ENCODE peak calls at places on chromosomes 7 and 10, in nine cellular contexts. B is K562; G is AG09319; Q is Peyer's patch; O is colonic mucosa; H is progenitor cell of endocrine pancreas; V is H9; Z is CD4-positive, alpha-beta T cell; T is natural killer cell. M is an unnamed sample.

GRCh38 chr10:61975107-61975932 is 73.8 kb downstream of the ARID5B start:
- DNase-seq in T (no peak), Z (no peak), H (no peak), Q (no peak), G (no peak), V (no peak), B (peak), O (no peak), M (no peak)

GRCh38 chr7:106537119-106537518 is 123.8 kb downstream of the CCDC71L start:
- DNase-seq in Z (no peak), B (no peak), O (no peak), G (no peak), V (no peak), T (no peak), H (no peak), Q (no peak), M (no peak)

GRCh38 chr10:42491001-42491592 is 147.3 kb downstream of the ZNF33B start:
- DNase-seq in G (no peak), H (no peak), O (no peak), V (no peak), T (no peak), Q (no peak), B (peak), Z (no peak), M (no peak)

GRCh38 chr10:30813872-30814471 is 184.4 kb upstream of the LYZL2 start:
- DNase-seq in V (no peak), Z (no peak), Q (no peak), B (no peak), H (no peak), T (no peak), G (no peak), O (no peak), M (no peak)

GRCh38 chr10:116207180-116207579 is 65.8 kb downstream of the GFRA1 start:
- DNase-seq in H (no peak), Z (no peak), O (no peak), V (no peak), B (no peak), T (no peak), Q (no peak), G (no peak), M (no peak)

GRCh38 chr10:102648889-102649752 is 4.8 kb downstream of the TRIM8 start:
- DNase-seq in O (no peak), T (no peak), Z (no peak), G (no peak), B (no peak), H (no peak), V (no peak), Q (peak), M (no peak)

GRCh38 chr10:13839430-13839986 is 252.7 kb downstream of the PRPF18 start:
- DNase-seq in Z (no peak), H (no peak), Q (no peak), G (no peak), O (no peak), V (no peak), T (no peak), B (no peak), M (no peak)

GRCh38 chr10:103241262-103242011 is 4.2 kb upstream of the RPEL1 start:
- DNase-seq in O (peak), Z (no peak), V (peak), G (no peak), B (no peak), T (no peak), Q (peak), H (no peak), M (no peak)

GRCh38 chr10:17217661-17218306 is 10.3 kb upstream of the VIM start:
- DNase-seq in H (no peak), T (no peak), Z (no peak), V (no peak), B (no peak), G (no peak), O (no peak), Q (no peak), M (no peak)

GRCh38 chr7:116380030-116380429 is 119.5 kb upstream of the CAV2 start:
- DNase-seq in V (no peak), T (no peak), O (no peak), G (no peak), Z (no peak), B (no peak), H (no peak), Q (no peak), M (no peak)

GRCh38 chr10:18658301-18658991 is 785 bp upstream of the ARL5B start:
- DNase-seq in H (no peak), O (peak), Z (no peak), Q (peak), G (no peak), T (no peak), V (no peak), B (peak), M (no peak)

GRCh38 chr7:73871163-73872011 is 10.4 kb downstream of the TMEM270 start:
- DNase-seq in Q (peak), H (no peak), V (peak), T (no peak), G (no peak), B (peak), Z (no peak), O (no peak), M (no peak)

GRCh38 chr7:47095906-47096305 is 486.0 kb downstream of the TNS3 start:
- DNase-seq in Z (no peak), Q (no peak), O (no peak), G (no peak), V (no peak), H (no peak), B (no peak), T (no peak), M (no peak)

GRCh38 chr10:87860156-87860795 is 3.1 kb downstream of the KLLN start:
- DNase-seq in G (no peak), B (peak), Q (peak), Z (peak), T (no peak), O (no peak), H (no peak), V (no peak), M (no peak)

GRCh38 chr7:6008668-6009611 is at the start of the genes AIMP2 and PMS2:
- DNase-seq in H (peak), B (peak), O (peak), Z (peak), Q (peak), T (peak), G (peak), V (peak), M (peak)
- TF ChIP-seq CTCF in H (peak), B (peak), O (no peak), Z (peak), Q (peak), T (no peak), G (peak), V (no peak), M (no peak)

DNA sequence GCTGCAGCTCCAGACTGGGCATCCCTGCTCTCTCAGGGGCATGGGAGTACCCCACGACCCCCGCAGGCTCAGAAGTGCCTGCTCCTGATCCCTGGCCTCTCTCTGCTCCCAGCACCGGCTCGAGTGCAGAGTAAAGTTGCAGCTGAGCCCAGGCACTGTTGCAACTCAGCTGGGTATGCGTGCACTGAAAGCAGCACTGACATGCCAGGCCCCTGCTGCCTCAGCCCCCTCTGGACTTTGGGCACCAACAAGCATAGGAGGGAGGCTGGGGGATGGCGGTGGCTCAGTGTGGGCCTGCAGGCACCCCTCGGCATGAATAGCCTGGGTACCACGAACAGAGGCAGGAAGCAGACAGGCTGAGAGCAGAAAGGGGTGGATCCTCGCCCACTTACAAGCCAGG is 295.3 kb downstream of the GRM8 start:
- DNase-seq in Z (no peak), O (no peak), Q (no peak), V (no peak), T (no peak), G (no peak), H (no peak), B (no peak), M (no peak)
- TF ChIP-seq CTCF in Z (no peak), O (no peak), Q (no peak), V (no peak), T (no peak), G (no peak), H (no peak), B (no peak), M (no peak)

DNA sequence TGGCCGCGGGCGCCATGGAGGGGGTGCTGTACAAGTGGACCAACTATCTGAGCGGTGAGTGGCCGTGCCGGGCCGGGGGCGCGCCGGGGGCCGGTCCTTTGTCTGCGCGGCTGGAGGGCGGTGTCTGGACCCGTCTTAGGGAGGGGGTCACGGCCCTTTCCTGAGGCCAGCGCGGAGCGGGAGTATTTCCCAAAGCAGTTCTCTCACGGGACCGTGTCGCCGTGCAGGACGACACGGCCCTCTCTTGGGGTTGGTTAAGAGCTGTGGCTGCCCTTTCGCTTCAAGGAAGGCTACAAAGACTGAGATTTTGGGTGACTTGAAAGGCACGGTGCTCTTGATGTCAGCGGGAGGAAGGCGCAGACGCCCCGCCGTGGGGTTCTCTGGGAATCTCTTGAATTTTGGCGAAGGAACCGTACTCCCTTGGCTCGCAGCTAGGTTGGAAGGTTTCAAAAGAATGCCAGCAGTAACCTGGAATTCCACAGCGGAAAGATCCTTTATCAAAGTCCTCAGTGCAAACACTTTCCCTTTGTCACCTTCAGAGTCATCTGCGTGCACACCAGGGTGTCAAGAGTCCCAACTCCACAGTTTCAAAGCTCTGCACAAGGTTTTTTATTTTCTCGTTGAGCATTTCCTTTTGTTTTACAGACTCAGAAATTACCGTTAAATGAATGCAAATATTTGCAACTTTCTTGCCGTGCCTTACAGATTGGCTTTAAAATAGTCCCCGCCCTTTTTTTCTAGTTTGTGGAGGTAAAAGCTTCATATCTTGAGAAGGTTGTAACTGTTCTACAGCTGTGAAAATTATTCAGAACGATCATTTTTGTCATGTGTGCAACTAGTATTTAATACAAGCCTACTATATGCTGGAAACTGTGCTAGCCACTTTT is 780 bp downstream of the PLEKHA8 start:
- DNase-seq in T (no peak), V (peak), G (no peak), H (peak), B (peak), O (peak), Z (peak), Q (peak), M (no peak)
- TF ChIP-seq CTCF in T (no peak), V (no peak), G (no peak), H (no peak), B (no peak), O (no peak), Z (no peak), Q (no peak), M (no peak)

GRCh38 chr7:31123726-31124125 is 71.6 kb downstream of the ADCYAP1R1 start:
- DNase-seq in H (no peak), T (no peak), G (no peak), Q (no peak), O (no peak), V (no peak), B (no peak), Z (no peak), M (no peak)

GRCh38 chr7:31123317-31123716 is 71.2 kb downstream of the ADCYAP1R1 start:
- DNase-seq in T (no peak), B (no peak), H (no peak), V (peak), G (no peak), Q (no peak), O (no peak), Z (no peak), M (no peak)

GRCh38 chr7:31129067-31129466 is 77.0 kb downstream of the ADCYAP1R1 start:
- DNase-seq in Q (no peak), B (no peak), G (no peak), T (no peak), Z (no peak), O (no peak), V (no peak), H (no peak), M (no peak)

GRCh38 chr7:31125171-31125570 is 73.1 kb downstream of the ADCYAP1R1 start:
- DNase-seq in Z (no peak), V (no peak), B (no peak), Q (no peak), T (no peak), H (no peak), G (no peak), O (no peak), M (no peak)

DNA sequence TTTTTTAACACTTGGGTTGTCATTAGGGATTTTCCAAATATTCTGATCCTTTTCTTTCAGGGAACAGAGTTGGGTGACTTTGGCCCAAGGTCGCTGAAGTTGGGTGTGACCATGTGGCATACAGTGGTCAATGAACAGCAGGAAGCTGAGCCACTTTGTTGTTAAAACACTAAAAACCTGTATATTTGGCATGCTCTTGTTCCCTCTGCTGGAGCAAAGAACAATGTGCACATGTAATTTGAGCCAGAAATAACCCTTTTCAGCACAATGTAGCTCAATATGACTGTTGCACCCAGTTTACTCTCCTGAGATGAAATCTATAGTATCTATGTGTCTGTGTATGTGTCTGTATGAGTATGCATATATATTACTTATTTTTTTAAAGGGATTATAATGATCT is 74.9 kb downstream of the ADCYAP1R1 start:
- DNase-seq in Q (no peak), B (no peak), O (no peak), Z (no peak), T (no peak), H (no peak), V (no peak), G (no peak), M (no peak)
- TF ChIP-seq CTCF in Q (no peak), B (peak), O (no peak), Z (no peak), T (no peak), H (peak), V (peak), G (peak), M (no peak)

GRCh38 chr7:105354383-105354782 is 34.3 kb downstream of the SRPK2 start:
- DNase-seq in V (no peak), Z (no peak), O (no peak), G (no peak), Q (peak), H (no peak), B (no peak), T (no peak), M (no peak)
- TF ChIP-seq CTCF in V (no peak), Z (no peak), O (no peak), G (no peak), Q (no peak), H (no peak), B (no peak), T (no peak), M (no peak)

DNA sequence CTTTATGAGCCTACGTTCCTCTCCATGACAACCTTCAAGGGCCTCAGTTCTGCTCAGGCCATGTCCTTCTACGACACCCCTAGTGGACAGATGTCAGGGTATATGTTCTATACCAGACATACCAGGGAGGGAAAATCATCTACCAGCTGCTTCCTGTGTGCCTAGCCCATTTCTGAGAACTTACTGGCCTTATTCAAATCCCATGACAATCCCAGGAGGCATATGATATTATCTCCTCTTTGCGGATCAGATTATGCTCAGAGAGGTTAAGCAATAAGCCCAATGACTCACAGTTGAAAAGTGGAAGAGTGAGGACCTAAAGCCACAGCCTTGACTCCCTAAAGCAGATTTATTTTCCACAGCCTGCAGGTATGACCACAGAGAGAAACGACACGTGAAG is 139.3 kb downstream of the GLI3 start:
- DNase-seq in Q (no peak), B (no peak), T (no peak), G (peak), H (no peak), V (no peak), Z (no peak), O (no peak), M (no peak)
- TF ChIP-seq CTCF in Q (no peak), B (peak), T (no peak), G (peak), H (peak), V (peak), Z (no peak), O (no peak), M (no peak)

GRCh38 chr10:97333351-97333600 is 1.3 kb downstream of the FRAT2 start:
- DNase-seq in B (peak), G (no peak), O (peak), Z (no peak), Q (no peak), T (no peak), H (no peak), V (peak), M (no peak)

GRCh38 chr10:97331304-97331703 is 3.2 kb downstream of the FRAT2 start:
- DNase-seq in Z (no peak), V (no peak), H (no peak), Q (no peak), T (no peak), O (no peak), G (no peak), B (no peak), M (no peak)

GRCh38 chr10:97333601-97334369 is 744 bp downstream of the FRAT2 start:
- DNase-seq in Z (no peak), T (peak), H (no peak), Q (peak), O (peak), G (no peak), B (peak), V (peak), M (peak)

GRCh38 chr10:97334370-97335175 is at the start of gene FRAT2:
- DNase-seq in Z (peak), O (peak), B (peak), Q (peak), H (peak), T (peak), V (peak), G (peak), M (peak)

GRCh38 chr10:97332586-97333350 is 1.8 kb downstream of the FRAT2 start:
- DNase-seq in V (peak), T (no peak), Z (no peak), G (peak), H (no peak), Q (peak), O (peak), B (peak), M (peak)
- TF ChIP-seq CTCF in V (no peak), T (no peak), Z (no peak), G (peak), H (peak), Q (no peak), O (no peak), B (peak), M (no peak)

DNA sequence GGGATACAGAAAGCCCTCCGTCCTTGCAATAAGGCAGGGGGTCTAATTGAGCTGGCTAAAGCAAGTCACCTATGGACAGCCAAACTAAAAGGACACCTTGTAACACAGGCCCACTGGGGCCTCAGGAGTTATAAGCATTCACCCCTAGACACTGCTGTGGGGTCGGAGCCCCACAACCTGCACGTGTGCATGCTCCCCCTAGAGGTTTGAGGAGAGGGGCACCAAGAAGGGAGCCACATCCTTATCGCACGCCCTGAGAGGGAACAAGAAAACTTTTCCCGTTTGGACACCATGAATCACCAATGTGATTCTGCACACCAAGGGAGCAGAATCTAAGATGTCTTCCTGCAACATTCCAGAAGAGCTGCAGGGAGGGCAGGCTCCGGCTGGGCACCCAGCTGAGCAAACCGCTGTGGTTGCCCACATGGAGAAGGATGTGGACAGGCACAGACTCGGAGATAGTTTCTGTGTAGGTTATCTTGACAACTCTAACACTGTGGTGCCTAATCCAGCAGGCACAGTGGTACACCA is 17.7 kb upstream of the TARP start:
- DNase-seq in G (no peak), Z (no peak), B (peak), O (no peak), T (no peak), V (peak), H (no peak), Q (no peak), M (no peak)
- TF ChIP-seq CTCF in G (no peak), Z (no peak), B (peak), O (no peak), T (no peak), V (peak), H (no peak), Q (no peak), M (no peak)

GRCh38 chr10:34681933-34682332 is 133.2 kb downstream of the PARD3 start:
- DNase-seq in V (no peak), Q (no peak), O (no peak), G (no peak), B (no peak), H (no peak), Z (no peak), T (no peak), M (no peak)

GRCh38 chr10:34677132-34677531 is 138.0 kb downstream of the PARD3 start:
- DNase-seq in T (no peak), Z (no peak), O (no peak), H (no peak), V (no peak), G (no peak), Q (no peak), B (no peak), M (no peak)

GRCh38 chr10:34679177-34679576 is 135.9 kb downstream of the PARD3 start:
- DNase-seq in G (no peak), H (no peak), T (no peak), O (no peak), B (no peak), Z (no peak), V (no peak), Q (no peak), M (no peak)

GRCh38 chr10:34674169-34674568 is 140.9 kb downstream of the PARD3 start:
- DNase-seq in Z (no peak), Q (no peak), O (no peak), T (no peak), H (no peak), G (no peak), V (no peak), B (no peak), M (no peak)

GRCh38 chr10:34677591-34677990 is 137.5 kb downstream of the PARD3 start:
- DNase-seq in Z (no peak), T (no peak), H (no peak), G (no peak), B (no peak), Q (no peak), V (no peak), O (no peak), M (no peak)
- TF ChIP-seq CTCF in Z (no peak), T (no peak), H (peak), G (no peak), B (no peak), Q (no peak), V (peak), O (no peak), M (peak)